ENCODE peak calls at places on chromosomes 3 and 15, in seven cellular contexts. B, J, F, T, G, O and X are unnamed samples.

GRCh38 chr3:103002447-103002846 is 567.6 kb downstream of the ZPLD1 start:
- DNase-seq in B (peak; percentile 14), J (no peak), F (no peak), T (peak; percentile 80), G (no peak), O (no peak), X (no peak)

GRCh38 chr3:50583897-50584296 is 14.6 kb downstream of the HEMK1 start:
- DNase-seq in B (no peak), J (no peak), F (no peak), T (no peak), G (no peak), O (no peak), X (no peak)

GRCh38 chr3:171809513-171810277 is 588 bp downstream of the PLD1 start:
- DNase-seq in B (peak; percentile 92), J (peak; percentile 20), F (no peak), T (peak; percentile 94), G (no peak), O (peak; percentile 32), X (peak; percentile 33)

GRCh38 chr15:75049392-75049791 is 26.0 kb downstream of the PPCDC start:
- DNase-seq in B (no peak), J (no peak), F (peak; percentile 61), T (no peak), G (no peak), O (no peak), X (no peak)

GRCh38 chr3:148957586-148957985 is 33.8 kb upstream of the GYG1 start:
- DNase-seq in B (peak; percentile 20), J (no peak), F (no peak), T (no peak), G (no peak), O (no peak), X (no peak)

GRCh38 chr3:101992861-101993260 is 143.5 kb downstream of the NFKBIZ start:
- DNase-seq in B (no peak), J (no peak), F (no peak), T (peak; percentile 73), G (no peak), O (no peak), X (no peak)

GRCh38 chr3:105521803-105522202 is 155.1 kb downstream of the ALCAM start:
- DNase-seq in B (no peak), J (no peak), F (no peak), T (no peak), G (no peak), O (no peak), X (no peak)

GRCh38 chr3:9480265-9480664 is 73.4 kb downstream of the LHFPL4 start:
- DNase-seq in B (no peak), J (no peak), F (no peak), T (no peak), G (no peak), O (no peak), X (no peak)

GRCh38 chr3:23344886-23345285 is 141.8 kb downstream of the UBE2E2 start:
- DNase-seq in B (no peak), J (no peak), F (no peak), T (no peak), G (no peak), O (no peak), X (no peak)

GRCh38 chr3:169345662-169346331 is 317.7 kb downstream of the MECOM start:
- DNase-seq in B (no peak), J (no peak), F (no peak), T (no peak), G (no peak), O (no peak), X (no peak)

GRCh38 chr3:125367403-125368230 is 7.5 kb downstream of the ZNF148 start:
- DNase-seq in B (peak; percentile 28), J (no peak), F (no peak), T (peak; percentile 75), G (no peak), O (no peak), X (no peak)

GRCh38 chr3:152269423-152270144 is 855 bp downstream of the MBNL1 start:
- DNase-seq in B (peak; percentile 81), J (no peak), F (peak; percentile 28), T (peak; percentile 94), G (no peak), O (peak; percentile 44), X (peak; percentile 88)

GRCh38 chr3:39644176-39644575 is 165.2 kb upstream of the MYRIP start:
- DNase-seq in B (peak; percentile 67), J (no peak), F (no peak), T (peak; percentile 57), G (no peak), O (no peak), X (no peak)

GRCh38 chr3:7927015-7927414 is 574.6 kb upstream of the LMCD1 start:
- DNase-seq in B (no peak), J (no peak), F (no peak), T (no peak), G (no peak), O (no peak), X (no peak)

GRCh38 chr3:141332436-141332835 is 35.9 kb upstream of the ZBTB38 start:
- DNase-seq in B (no peak), J (no peak), F (no peak), T (no peak), G (no peak), O (no peak), X (no peak)

GRCh38 chr15:31155136-31155535 is 53.6 kb upstream of the TRPM1 start:
- DNase-seq in B (no peak), J (no peak), F (no peak), T (no peak), G (no peak), O (no peak), X (no peak)